ENCODE peak calls at places on chromosomes 2 and 18, in ten cellular contexts. F is CD8-positive, alpha-beta memory T cell; P is fibroblast of lung; N is ovary; R is ascending aorta; J is IMR-90; K is tibial artery; C is upper lobe of right lung; O is endodermal cell; I is lower lobe of right lung. B is an unnamed sample. For H3K9me3, the result is how much of the 10 kb centered on the place peaks cover.

GRCh38 chr2:8676915-8677645 is 4.8 kb upstream of the ID2 start:
- DNase-seq in J (peak), F (no peak), N (no peak), K (peak), P (peak), R (no peak), O (peak), I (peak), C (no peak), B (no peak)

GRCh38 chr18:499351-500229 is 911 bp downstream of the COLEC12 start:
- DNase-seq in O (peak), I (peak), J (peak), F (no peak), P (peak), K (no peak), C (peak), R (no peak), N (peak), B (no peak)

GRCh38 chr2:44314354-44314753 is 39.1 kb downstream of the SLC3A1 start:
- DNase-seq in I (no peak), O (no peak), F (no peak), K (no peak), N (no peak), P (no peak), C (no peak), R (no peak), J (no peak), B (no peak)

GRCh38 chr18:10530852-10531251 is 5.0 kb downstream of the NAPG start:
- DNase-seq in P (no peak), F (no peak), R (no peak), J (no peak), K (no peak), C (no peak), O (no peak), N (no peak), I (no peak), B (no peak)

GRCh38 chr2:137380610-137381009 is 583.7 kb upstream of the HNMT start:
- DNase-seq in F (no peak), I (no peak), P (no peak), K (no peak), O (no peak), R (no peak), J (no peak), C (no peak), N (no peak), B (no peak)

GRCh38 chr2:223835701-223836532 is 1.5 kb downstream of the AP1S3 start:
- DNase-seq in K (no peak), R (no peak), O (no peak), I (peak), J (no peak), F (no peak), P (no peak), N (no peak), C (no peak), B (no peak)

GRCh38 chr2:234999740-235000425 is 48.1 kb downstream of the SH3BP4 start:
- DNase-seq in R (no peak), K (no peak), O (peak), N (no peak), I (no peak), C (no peak), P (no peak), J (no peak), F (no peak), B (no peak)

GRCh38 chr2:168403736-168404135 is 52.3 kb upstream of the CERS6 start:
- DNase-seq in R (no peak), J (no peak), F (no peak), N (no peak), C (no peak), O (no peak), P (no peak), K (no peak), I (no peak), B (no peak)

GRCh38 chr2:171675810-171676345 is 11.4 kb upstream of the DYNC1I2 start:
- DNase-seq in R (no peak), O (peak), K (no peak), N (no peak), J (no peak), C (no peak), P (no peak), I (no peak), F (no peak), B (no peak)

GRCh38 chr2:79275197-79275596 is 115.6 kb upstream of the REG3A start:
- DNase-seq in I (no peak), K (no peak), O (no peak), R (no peak), F (no peak), N (no peak), P (no peak), J (no peak), C (no peak), B (no peak)

GRCh38 chr2:197675711-197676188 is 363 bp upstream of the RFTN2 start:
- DNase-seq in P (peak), O (peak), N (peak), K (no peak), C (no peak), J (peak), R (no peak), F (no peak), I (no peak), B (peak)

GRCh38 chr2:28568533-28568932 is 72.7 kb downstream of the PLB1 start:
- DNase-seq in R (no peak), J (peak), P (no peak), C (no peak), O (no peak), K (no peak), I (no peak), F (no peak), N (no peak), B (no peak)

GRCh38 chr2:65033178-65033577 is 23.0 kb upstream of the CEP68 start:
- DNase-seq in I (no peak), J (no peak), F (no peak), R (no peak), N (no peak), P (peak), K (no peak), C (no peak), O (no peak), B (no peak)

GRCh38 chr18:24914148-24914525 is 437.8 kb downstream of the ZNF521 start:
- DNase-seq in R (no peak), F (no peak), P (no peak), C (no peak), J (no peak), O (no peak), N (no peak), K (no peak), I (no peak), B (no peak)

GRCh38 chr2:50930726-50931125 is 101.2 kb downstream of the NRXN1 start:
- DNase-seq in C (no peak), F (no peak), O (no peak), I (no peak), K (no peak), J (no peak), N (no peak), R (no peak), P (no peak), B (no peak)

GRCh38 chr2:235641333-235641732 is 147.5 kb downstream of the AGAP1 start:
- DNase-seq in F (no peak), N (peak), C (no peak), K (no peak), O (no peak), R (no peak), P (peak), J (peak), I (no peak), B (no peak)

GRCh38 chr18:78884502-78884901 is 95.1 kb upstream of the SALL3 start:
- DNase-seq in K (no peak), N (no peak), I (no peak), F (no peak), R (no peak), J (no peak), P (no peak), C (no peak), O (peak), B (no peak)

GRCh38 chr2:86201951-86202692 is 2.9 kb downstream of the MRPL35 start:
- DNase-seq in R (no peak), N (no peak), F (no peak), I (no peak), P (peak), J (no peak), K (no peak), C (no peak), O (no peak), B (no peak)

GRCh38 chr2:99637157-99637697 is 147.4 kb upstream of the REV1 start:
- DNase-seq in C (no peak), I (no peak), O (no peak), F (no peak), R (no peak), P (no peak), J (no peak), K (no peak), N (no peak), B (no peak)

GRCh38 chr2:227479865-227480475 is 8.0 kb downstream of the AGFG1 start:
- DNase-seq in I (no peak), O (no peak), C (no peak), J (peak), R (no peak), P (peak), N (no peak), K (no peak), F (no peak), B (no peak)

GRCh38 chr2:20648207-20648606 is 2.7 kb downstream of the HS1BP3 start:
- DNase-seq in K (no peak), N (no peak), C (no peak), I (peak), P (no peak), R (no peak), F (peak), J (no peak), O (no peak), B (no peak)

GRCh38 chr2:164430166-164430783 is 191.0 kb downstream of the GRB14 start:
- DNase-seq in O (peak), K (no peak), F (no peak), C (no peak), N (no peak), I (no peak), R (no peak), J (peak), P (peak), B (peak)

GRCh38 chr2:127844973-127845372 is 13.0 kb downstream of the POLR2D start:
- DNase-seq in F (no peak), N (no peak), J (no peak), P (no peak), I (no peak), O (no peak), K (no peak), C (no peak), R (no peak), B (no peak)

GRCh38 chr18:49019446-49020045 is 68.8 kb upstream of the SMAD7 start:
- DNase-seq in C (peak), P (peak), O (no peak), I (no peak), K (no peak), N (no peak), R (no peak), J (peak), F (no peak), B (no peak)

GRCh38 chr2:207681431-207681830 is 30.0 kb upstream of the CCNYL1 start:
- DNase-seq in O (peak), C (no peak), J (no peak), P (no peak), I (no peak), N (no peak), R (no peak), K (no peak), F (no peak), B (no peak)

GRCh38 chr2:207673431-207673830 is 38.0 kb upstream of the CCNYL1 start:
- DNase-seq in F (no peak), N (no peak), I (no peak), P (no peak), O (no peak), R (no peak), C (no peak), K (no peak), J (no peak), B (no peak)

GRCh38 chr2:207674826-207675225 is 36.6 kb upstream of the CCNYL1 start:
- DNase-seq in N (no peak), K (no peak), R (no peak), P (no peak), J (no peak), I (no peak), C (no peak), F (no peak), O (no peak), B (no peak)

GRCh38 chr2:207674266-207674774 is 37.1 kb upstream of the CCNYL1 start:
- DNase-seq in F (no peak), I (no peak), P (no peak), R (no peak), O (peak), N (no peak), K (no peak), C (no peak), J (no peak), B (no peak)

DNA sequence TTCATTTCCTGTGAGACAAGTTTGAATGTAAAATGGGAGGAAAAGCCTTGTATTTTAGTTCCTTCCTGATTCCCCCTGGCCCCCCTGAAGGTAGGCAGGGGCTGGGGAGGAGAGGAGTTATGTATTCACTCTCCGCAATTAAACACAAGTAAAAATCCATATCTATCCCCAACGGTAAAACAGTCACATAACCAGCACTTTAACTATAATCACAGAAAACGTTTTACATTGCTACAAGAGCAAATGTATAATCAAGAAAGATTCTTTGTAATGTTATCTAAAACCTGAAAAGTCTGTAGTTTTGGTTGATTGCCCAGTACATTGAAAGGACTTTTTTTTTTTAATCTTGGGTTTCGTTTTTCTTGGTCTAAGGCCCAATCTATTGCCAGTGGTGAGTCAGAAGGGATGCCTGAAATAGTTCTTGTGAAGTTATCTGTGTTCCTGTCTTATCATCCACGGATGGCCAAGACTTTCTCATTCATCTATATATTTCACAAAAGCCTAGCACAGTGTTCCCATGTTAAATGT is 34.5 kb upstream of the CCNYL1 start:
- DNase-seq in N (no peak), F (no peak), C (no peak), I (no peak), K (no peak), J (peak), P (peak), R (no peak), O (no peak), B (peak)
- H3K4me3 ChIP-seq in N (no peak), F (no peak), C (no peak), I (no peak), K (no peak), J (no peak), P (no peak), R (peak), O (no peak), B (no peak)

DNA sequence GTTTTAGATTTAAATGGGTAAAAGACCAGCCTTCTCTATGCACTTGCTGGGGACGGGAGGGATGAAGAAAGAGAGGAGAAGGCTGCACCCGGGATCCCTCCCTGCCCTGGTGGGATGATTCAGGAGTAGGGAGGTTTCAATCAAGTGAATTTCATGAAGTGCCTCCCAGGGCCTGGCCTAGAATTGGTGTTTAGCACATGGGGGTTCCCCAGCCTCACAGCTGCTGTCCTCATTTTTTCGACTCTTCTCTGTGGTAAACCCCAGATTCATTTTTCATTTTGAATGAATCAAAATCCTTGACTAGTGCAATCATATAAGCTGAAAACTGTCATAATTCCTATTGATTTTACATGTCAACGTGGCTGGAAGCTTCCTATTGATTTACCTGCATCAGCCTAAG is 81.1 kb downstream of the LPIN1 start:
- DNase-seq in K (no peak), N (no peak), C (no peak), R (no peak), O (no peak), J (no peak), I (no peak), F (no peak), P (no peak), B (no peak)
- H3K27ac ChIP-seq in K (no peak), N (no peak), C (no peak), R (no peak), O (no peak), J (no peak), I (no peak), F (no peak), P (no peak), B (no peak)

GRCh38 chr2:4715065-4715464 is 977.1 kb upstream of the SOX11 start:
- DNase-seq in J (no peak), I (no peak), C (no peak), N (no peak), K (no peak), O (no peak), P (no peak), R (no peak), F (no peak), B (no peak)
- H3K9me3 ChIP-seq in J (under half), I (under half), C (under half), N (under half), K (under half), O (under half), P (under half), R (under half), F (under half), B (under half)

DNA sequence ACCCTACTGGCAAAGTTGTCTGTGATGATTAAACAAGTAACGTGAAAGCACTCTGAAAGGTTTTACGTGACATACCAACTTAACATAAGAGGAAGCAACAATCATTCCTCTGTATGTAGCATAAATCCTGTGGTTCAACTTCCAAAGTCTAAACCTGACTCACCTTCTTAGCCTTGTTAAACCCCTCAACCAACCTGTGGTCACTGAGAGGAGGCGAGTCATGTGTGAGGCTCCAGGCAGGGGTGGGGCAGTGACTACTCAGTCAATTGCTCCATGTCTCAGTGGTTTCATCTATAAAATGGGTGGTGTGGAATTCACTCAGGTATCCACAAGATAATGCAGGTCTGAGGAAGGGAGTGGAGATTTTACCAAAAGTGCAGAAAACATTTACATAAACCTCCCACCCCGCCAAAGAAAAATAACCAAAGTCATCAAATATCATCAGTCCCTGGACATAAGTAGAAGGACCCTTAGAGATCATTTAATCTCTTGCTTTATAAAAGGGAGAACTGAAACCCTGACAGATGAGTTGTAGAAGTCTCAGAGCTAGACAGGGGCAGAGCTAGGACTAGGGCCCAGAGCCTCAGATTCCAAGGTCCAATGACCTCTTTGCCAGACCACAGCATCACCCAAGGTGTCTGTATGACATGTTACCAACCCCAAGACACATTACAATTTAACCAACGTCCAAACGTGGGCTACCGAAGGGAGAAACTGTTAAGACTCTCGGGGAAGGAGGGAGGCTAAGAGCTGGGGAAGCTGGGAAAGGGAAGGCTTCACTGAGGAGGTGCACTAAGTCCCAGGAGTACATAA is 3.7 kb upstream of the PCBP1 start:
- DNase-seq in N (no peak), O (no peak), R (no peak), J (peak), C (no peak), I (no peak), K (peak), P (no peak), F (no peak), B (no peak)
- H3K4me3 ChIP-seq in N (no peak), O (no peak), R (no peak), J (no peak), C (no peak), I (no peak), K (no peak), P (no peak), F (peak), B (no peak)

DNA sequence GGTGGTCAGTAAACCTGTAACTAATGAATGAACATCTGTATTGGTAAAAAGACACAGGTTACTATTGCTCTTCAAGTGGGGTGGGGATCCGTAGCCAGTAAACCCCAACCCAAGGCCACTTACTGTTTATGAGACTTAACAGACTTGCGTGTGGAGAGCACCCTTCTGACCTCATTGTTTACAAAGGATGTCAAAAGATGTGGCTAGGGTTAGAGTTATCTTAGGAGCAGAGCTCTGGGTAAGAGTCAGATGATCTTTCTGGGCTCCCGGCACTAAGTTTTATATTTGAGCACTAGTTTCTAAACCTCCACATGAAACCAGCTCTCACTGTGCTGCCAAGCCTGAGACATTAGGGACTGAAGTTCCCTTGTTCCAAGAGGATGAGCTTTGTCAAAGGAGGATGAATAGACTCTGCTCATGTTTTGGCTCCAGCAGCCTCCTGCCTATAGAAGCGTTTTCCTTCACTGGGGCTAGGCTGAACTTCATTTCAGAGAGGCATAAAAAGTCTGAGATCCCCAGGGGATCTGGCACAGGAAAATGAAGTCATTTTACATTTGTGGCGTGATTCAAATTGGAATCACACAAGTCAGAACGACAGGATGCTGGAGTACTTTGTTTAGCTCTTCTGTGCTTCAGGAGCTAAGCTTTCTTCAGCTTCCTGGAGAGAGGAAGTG is 403.2 kb upstream of the TRIB2 start:
- DNase-seq in K (no peak), N (no peak), R (no peak), O (no peak), C (no peak), F (no peak), I (no peak), P (no peak), J (no peak), B (no peak)
- H3K27ac ChIP-seq in K (no peak), N (no peak), R (no peak), O (no peak), C (no peak), F (no peak), I (no peak), P (no peak), J (no peak), B (no peak)

GRCh38 chr2:132462242-132462641 is 45.6 kb downstream of the GPR39 start:
- DNase-seq in J (no peak), R (no peak), N (no peak), I (no peak), C (no peak), P (no peak), O (no peak), F (no peak), K (no peak), B (no peak)
- H3K9me3 ChIP-seq in J (under half), R (under half), N (under half), I (under half), C (under half), P (under half), O (under half), F (under half), K (under half), B (under half)

B was measured in AG04450.